ENCODE peak calls at places on chromosomes 16 and 17, in seven cellular contexts. H is RWPE1, O is A673, Q is sigmoid colon, Y is tibial artery, A is HCT116, E is IMR-90. N is an unnamed sample.

GRCh38 chr17:58534901-58535421 is 20.5 kb upstream of the MTMR4 start:
- DNase-seq in H (peak), O (no peak), Q (no peak), Y (no peak), A (peak), E (peak), N (peak)

GRCh38 chr16:89593841-89594240 is 18.3 kb downstream of the CPNE7 start:
- DNase-seq in H (no peak), O (no peak), Q (no peak), Y (no peak), A (no peak), E (no peak), N (no peak)

GRCh38 chr17:2635241-2635640 is 41.8 kb downstream of the PAFAH1B1 start:
- DNase-seq in H (no peak), O (no peak), Q (no peak), Y (no peak), A (no peak), E (no peak), N (no peak)

GRCh38 chr16:23310217-23310616 is 8.1 kb downstream of the SCNN1B start:
- DNase-seq in H (no peak), O (no peak), Q (no peak), Y (no peak), A (no peak), E (no peak), N (no peak)

GRCh38 chr17:69639096-69639495 is 224.6 kb downstream of the MAP2K6 start:
- DNase-seq in H (no peak), O (no peak), Q (no peak), Y (no peak), A (no peak), E (no peak), N (no peak)

GRCh38 chr17:32007463-32008298 is 498 bp downstream of the LRRC37B start:
- DNase-seq in H (peak), O (peak), Q (no peak), Y (peak), A (no peak), E (peak), N (peak)

GRCh38 chr16:13935408-13935807 is 15.5 kb downstream of the ERCC4 start:
- DNase-seq in H (no peak), O (peak), Q (no peak), Y (no peak), A (no peak), E (no peak), N (no peak)

GRCh38 chr17:42405963-42406495 is 17.0 kb downstream of the CAVIN1 start:
- DNase-seq in H (peak), O (peak), Q (peak), Y (peak), A (no peak), E (peak), N (peak)

GRCh38 chr16:11562941-11563340 is 23.8 kb downstream of the LITAF start:
- DNase-seq in H (no peak), O (no peak), Q (no peak), Y (no peak), A (no peak), E (no peak), N (no peak)

GRCh38 chr16:89360760-89361435 is 129.5 kb downstream of the ANKRD11 start:
- DNase-seq in H (no peak), O (no peak), Q (no peak), Y (no peak), A (no peak), E (no peak), N (no peak)

GRCh38 chr17:66507103-66507923 is 204.9 kb downstream of the PRKCA start:
- DNase-seq in H (peak), O (peak), Q (peak), Y (no peak), A (peak), E (peak), N (no peak)

GRCh38 chr17:47810901-47811635 is 10.5 kb downstream of the OSBPL7 start:
- DNase-seq in H (no peak), O (no peak), Q (peak), Y (no peak), A (no peak), E (no peak), N (no peak)

GRCh38 chr17:41654134-41654907 is 29.9 kb upstream of the KRT17 start:
- DNase-seq in H (peak), O (no peak), Q (no peak), Y (no peak), A (peak), E (no peak), N (no peak)

GRCh38 chr16:86942469-86943175 is 364.3 kb downstream of the FOXL1 start:
- DNase-seq in H (no peak), O (no peak), Q (no peak), Y (no peak), A (no peak), E (no peak), N (peak)

GRCh38 chr17:82234211-82235055 is 5.6 kb downstream of the SLC16A3 start:
- DNase-seq in H (no peak), O (no peak), Q (no peak), Y (no peak), A (no peak), E (no peak), N (peak)

GRCh38 chr16:30535106-30535776 is 583 bp upstream of the ZNF747 start:
- DNase-seq in H (no peak), O (no peak), Q (no peak), Y (no peak), A (no peak), E (no peak), N (peak)

GRCh38 chr17:37405955-37406634 is 541 bp downstream of the ACACA start:
- DNase-seq in H (peak), O (no peak), Q (no peak), Y (no peak), A (no peak), E (no peak), N (no peak)

GRCh38 chr16:79810449-79811189 is 210.1 kb upstream of the MAF start:
- DNase-seq in H (peak), O (no peak), Q (no peak), Y (no peak), A (no peak), E (no peak), N (no peak)

GRCh38 chr17:62778990-62779681 is 29.0 kb downstream of the MARCHF10 start:
- DNase-seq in H (peak), O (no peak), Q (no peak), Y (no peak), A (peak), E (peak), N (no peak)

GRCh38 chr17:79833744-79834574 is 5.3 kb downstream of the CBX4 start:
- DNase-seq in H (no peak), O (no peak), Q (no peak), Y (no peak), A (no peak), E (no peak), N (no peak)

GRCh38 chr17:2871205-2871604 is 75.0 kb downstream of the RAP1GAP2 start:
- DNase-seq in H (no peak), O (no peak), Q (no peak), Y (no peak), A (no peak), E (no peak), N (no peak)

GRCh38 chr17:46977348-46977747 is 1.7 kb downstream of the RPRML start:
- DNase-seq in H (no peak), O (peak), Q (no peak), Y (no peak), A (no peak), E (peak), N (no peak)

GRCh38 chr17:50443492-50444051 is 17.6 kb downstream of the ACSF2 start:
- DNase-seq in H (no peak), O (peak), Q (no peak), Y (no peak), A (no peak), E (peak), N (no peak)

GRCh38 chr17:38881600-38882191 is 11.8 kb downstream of the LASP1 start:
- DNase-seq in H (no peak), O (peak), Q (peak), Y (peak), A (no peak), E (peak), N (peak)

GRCh38 chr17:38885044-38885727 is 15.3 kb downstream of the LASP1 start:
- DNase-seq in H (no peak), O (no peak), Q (no peak), Y (no peak), A (no peak), E (no peak), N (no peak)

GRCh38 chr17:38885728-38886642 is 16.1 kb downstream of the LASP1 start:
- DNase-seq in H (no peak), O (no peak), Q (no peak), Y (no peak), A (no peak), E (peak), N (no peak)

GRCh38 chr17:38886643-38887010 is 16.8 kb downstream of the LASP1 start:
- DNase-seq in H (no peak), O (no peak), Q (no peak), Y (no peak), A (no peak), E (no peak), N (no peak)

DNA sequence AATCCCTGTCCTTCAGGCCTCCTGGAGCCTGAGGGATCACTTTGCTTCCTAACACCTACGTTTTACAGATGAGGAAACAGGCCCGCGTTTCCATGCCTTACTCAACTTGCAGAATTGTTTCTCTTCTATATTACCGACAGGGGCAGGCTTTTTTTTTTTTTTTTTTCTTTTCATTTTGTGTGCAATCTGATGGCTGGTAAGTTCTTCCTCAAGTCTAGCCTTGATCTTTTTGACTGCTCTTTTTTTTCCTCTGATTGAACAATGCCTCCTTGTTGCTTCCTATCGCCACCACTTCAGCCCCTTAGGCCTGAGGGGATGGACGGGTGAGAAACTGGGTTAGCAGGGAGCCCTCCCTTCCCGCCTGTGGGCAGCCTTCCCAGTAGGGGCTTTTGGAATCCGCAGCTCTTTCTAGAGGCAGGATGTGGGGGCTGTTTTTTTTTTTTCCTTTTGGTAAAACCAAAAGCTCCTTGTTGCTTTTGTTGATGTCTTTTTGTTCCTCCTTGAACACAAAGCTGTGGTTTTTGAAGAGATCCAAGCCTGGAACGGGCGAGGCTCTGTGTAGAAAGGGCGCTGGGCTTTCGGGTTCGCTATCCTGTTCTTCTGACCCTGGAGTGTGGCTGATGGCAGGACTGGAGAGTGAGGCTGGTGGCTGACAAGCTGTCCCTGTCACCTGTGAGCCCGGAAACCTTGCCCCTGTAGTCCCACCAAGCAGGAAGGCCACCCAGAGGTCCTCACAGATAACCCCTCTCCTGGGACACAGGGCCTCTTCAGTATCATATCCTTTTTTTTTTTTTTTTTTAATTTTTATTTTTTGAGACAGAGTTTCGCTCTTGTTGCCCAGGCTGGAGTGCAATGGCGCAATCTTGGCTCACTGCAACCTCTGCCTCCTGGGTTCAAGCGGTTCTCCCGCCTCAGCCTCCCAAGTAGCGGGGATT is 14.0 kb downstream of the LASP1 start:
- DNase-seq in H (no peak), O (no peak), Q (no peak), Y (no peak), A (no peak), E (no peak), N (peak)
- H3K27ac ChIP-seq in H (peak), O (no peak), Q (peak), Y (peak), A (no peak), E (peak), N (peak)

GRCh38 chr17:77189148-77189547 is 48.4 kb downstream of the SEC14L1 start:
- DNase-seq in H (no peak), O (no peak), Q (no peak), Y (no peak), A (no peak), E (no peak), N (no peak)
- H3K27ac ChIP-seq in H (no peak), O (no peak), Q (no peak), Y (no peak), A (no peak), E (no peak), N (no peak)

DNA sequence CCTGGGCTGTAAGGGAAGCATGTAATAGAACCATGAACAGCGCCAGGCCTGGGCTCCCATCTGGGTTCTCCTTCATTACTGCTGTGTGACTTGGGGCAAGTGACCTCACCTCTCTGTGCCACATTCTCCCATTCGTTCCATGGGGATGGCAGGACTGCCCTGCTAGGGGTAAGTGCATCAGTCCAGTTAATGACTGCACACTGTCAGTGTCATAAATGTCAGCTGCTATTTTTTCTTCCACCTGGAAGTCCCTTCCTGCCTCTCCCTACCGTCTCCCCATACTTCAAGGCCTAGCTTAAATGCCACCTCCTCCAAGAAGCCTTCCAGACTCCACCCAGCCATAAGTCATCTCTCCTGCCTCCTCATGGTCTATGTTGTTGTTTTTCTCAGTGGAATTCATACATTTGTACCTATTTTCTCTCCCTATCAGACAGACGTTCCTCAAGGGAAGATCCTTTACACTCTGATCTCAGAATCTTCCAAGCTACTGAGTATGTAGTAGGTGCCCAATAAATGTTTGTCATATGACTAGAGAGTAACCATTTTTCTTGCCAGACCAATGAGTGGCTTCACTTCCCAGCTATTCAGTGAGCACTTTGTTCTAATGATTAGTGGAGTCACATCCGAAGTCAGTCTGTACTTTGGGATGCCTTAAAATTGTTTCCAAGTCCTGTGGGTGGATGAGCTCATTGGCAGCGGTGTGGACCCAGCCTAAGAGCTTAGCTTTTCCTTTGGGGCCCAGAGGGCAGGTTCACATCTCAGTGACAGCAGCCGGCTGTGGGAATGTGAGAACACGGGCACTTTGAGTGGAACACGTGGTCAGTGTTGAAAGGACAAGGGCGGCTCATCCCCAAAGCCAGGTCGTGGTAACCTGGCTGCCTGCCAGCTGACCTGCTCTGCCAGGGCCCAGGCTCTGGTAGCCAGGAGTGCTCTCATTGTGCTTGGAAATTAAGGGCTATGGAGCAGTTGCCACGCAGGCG is 147.5 kb upstream of the GSE1 start:
- DNase-seq in H (no peak), O (peak), Q (no peak), Y (no peak), A (no peak), E (peak), N (no peak)
- H3K27ac ChIP-seq in H (no peak), O (no peak), Q (no peak), Y (no peak), A (no peak), E (no peak), N (no peak)

DNA sequence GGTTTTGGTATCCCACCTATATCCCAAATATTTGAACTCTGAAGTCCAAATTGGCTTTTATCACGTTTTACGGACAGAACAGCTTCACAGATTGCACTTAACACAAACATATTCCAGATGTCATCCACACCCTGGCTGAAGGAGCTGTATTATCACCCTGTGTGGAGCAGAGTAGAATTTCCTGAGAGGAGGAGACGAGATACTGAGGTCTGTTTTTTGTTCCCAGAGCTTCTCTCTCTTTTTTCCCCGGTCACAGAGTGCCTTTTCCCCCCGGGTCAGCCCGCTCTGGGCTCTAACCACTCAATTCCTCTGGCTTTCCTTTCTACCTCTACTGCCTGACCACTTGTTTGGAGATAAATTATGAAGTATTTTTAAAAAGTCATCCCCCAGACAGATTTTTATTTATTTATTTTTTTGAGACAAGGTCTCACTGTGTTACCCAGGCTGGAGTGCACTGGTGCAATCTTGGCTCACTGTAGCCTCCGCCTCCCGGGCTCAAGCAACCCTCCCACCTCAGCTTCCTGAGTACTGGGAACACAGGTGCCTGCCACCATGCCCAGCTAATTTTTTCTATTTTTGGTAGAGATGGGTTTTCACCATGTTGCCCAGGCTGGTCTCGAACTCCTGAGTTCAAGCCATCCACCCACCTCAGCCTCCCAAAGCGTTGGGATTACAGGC is 30.7 kb downstream of the DNAH2 start:
- DNase-seq in H (no peak), O (no peak), Q (peak), Y (no peak), A (no peak), E (peak), N (no peak)
- H3K27ac ChIP-seq in H (no peak), O (no peak), Q (peak), Y (no peak), A (no peak), E (peak), N (peak)

DNA sequence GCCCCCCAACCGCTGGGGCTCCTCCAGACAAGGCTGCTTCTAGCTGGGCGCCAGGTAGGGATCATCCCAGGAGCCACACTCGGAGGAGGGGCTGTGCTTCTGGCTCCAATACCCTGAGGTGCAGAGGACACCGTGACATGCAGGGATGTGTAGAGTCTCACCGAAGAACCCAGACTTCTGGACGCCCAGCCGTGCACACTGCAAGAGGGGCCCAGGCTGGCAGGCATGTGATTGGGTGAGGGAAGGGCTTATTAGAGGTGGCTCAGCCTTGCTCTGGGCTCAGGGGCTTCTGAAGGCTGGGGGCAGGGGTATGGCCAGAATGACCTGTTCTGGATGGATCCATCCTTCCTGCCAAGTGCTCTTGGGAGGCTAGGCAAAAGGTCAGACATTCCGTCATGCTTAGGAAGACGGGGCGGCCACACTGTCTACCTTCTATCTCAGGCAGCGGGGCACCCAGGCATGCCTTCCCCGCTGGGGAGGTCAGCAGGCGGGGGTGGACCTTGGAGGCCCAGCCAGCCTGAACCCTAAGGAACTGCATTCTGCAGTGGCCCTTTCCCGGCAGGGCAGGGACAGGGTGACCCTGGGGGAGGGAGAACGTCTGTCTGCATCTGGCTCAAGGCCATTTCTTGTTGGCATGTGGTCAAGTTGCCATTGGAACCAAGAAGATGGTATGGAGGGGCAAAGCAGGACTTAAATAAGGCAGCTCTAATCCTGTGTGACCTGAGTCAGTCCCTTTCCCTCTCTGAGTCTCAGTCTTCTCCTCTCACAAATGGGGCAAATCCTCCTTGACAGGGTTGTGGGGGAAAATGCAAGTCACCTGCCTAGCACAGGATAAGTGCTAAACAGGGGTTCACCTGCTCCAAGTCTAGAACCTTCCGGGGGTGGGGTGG is 5.8 kb upstream of the ADGRG1 start:
- DNase-seq in H (no peak), O (no peak), Q (no peak), Y (no peak), A (no peak), E (no peak), N (no peak)
- H3K27ac ChIP-seq in H (peak), O (no peak), Q (no peak), Y (no peak), A (peak), E (no peak), N (no peak)

N was measured in SJSA1.